ENCODE peak calls at places on chromosomes 12 and 14, in four cellular contexts. J is stomach, T is AG04450, F is hypothalamus. E is an unnamed sample.

GRCh38 chr14:91732439-91732838 is 553 bp upstream of the CATSPERB start:
- DNase-seq in J (no peak), T (no peak), F (no peak), E (no peak)

GRCh38 chr14:73665130-73665529 is 20.3 kb downstream of the DNAL1 start:
- DNase-seq in J (no peak), T (no peak), F (no peak), E (no peak)

GRCh38 chr12:52867636-52868035 is 18.8 kb upstream of the KRT78 start:
- DNase-seq in J (peak), T (no peak), F (no peak), E (no peak)

GRCh38 chr12:76863005-76863670 is 15.7 kb downstream of the CSRP2 start:
- DNase-seq in J (no peak), T (peak), F (no peak), E (no peak)

GRCh38 chr12:6135071-6135470 is 10.6 kb upstream of the VWF start:
- DNase-seq in J (no peak), T (no peak), F (no peak), E (no peak)

GRCh38 chr12:54128466-54128865 is 60.3 kb downstream of the SMUG1 start:
- DNase-seq in J (no peak), T (no peak), F (no peak), E (no peak)

GRCh38 chr12:67651380-67651695 is 2.8 kb downstream of the DYRK2 start:
- DNase-seq in J (no peak), T (no peak), F (no peak), E (no peak)

GRCh38 chr12:49470986-49471385 is 67.8 kb upstream of the KCNH3 start:
- DNase-seq in J (no peak), T (no peak), F (no peak), E (no peak)

GRCh38 chr12:22821985-22822384 is 197.0 kb downstream of the ETNK1 start:
- DNase-seq in J (no peak), T (no peak), F (no peak), E (no peak)

GRCh38 chr12:110269622-110270124 is 11.4 kb upstream of the ATP2A2 start:
- DNase-seq in J (no peak), T (peak), F (no peak), E (no peak)

GRCh38 chr12:58248599-58248998 is 307.2 kb downstream of the ATP23 start:
- DNase-seq in J (no peak), T (no peak), F (no peak), E (no peak)

GRCh38 chr14:79465651-79466050 is 745.7 kb downstream of the DIO2 start:
- DNase-seq in J (no peak), T (no peak), F (no peak), E (no peak)

GRCh38 chr12:100229036-100229635 is 28.5 kb downstream of the ACTR6 start:
- DNase-seq in J (no peak), T (no peak), F (no peak), E (no peak)

GRCh38 chr14:70827366-70828151 is 18.2 kb upstream of the MAP3K9 start:
- DNase-seq in J (no peak), T (no peak), F (no peak), E (no peak)

GRCh38 chr12:93766802-93767523 is 89.8 kb downstream of the CRADD start:
- DNase-seq in J (no peak), T (no peak), F (no peak), E (no peak)

E was measured in lung.